ENCODE peak calls at places on chromosome 14, in seven cellular contexts. O is glutamatergic neuron; W is stimulated activated CD8-positive, alpha-beta memory T cell treated with anti-CD3 and anti-CD28 coated beads, Interleukin-12 subunit alpha, Interleukin-12 subunit beta, amount 100 ng/mL, for 4 hours; E is hepatic stellate cell; Q is GM20000; D is HFFc6; I is CD8-positive, alpha-beta memory T cell. A is an unnamed sample.

GRCh38 chr14:65703996-65704395 is 291.5 kb downstream of the FUT8 start:
- DNase-seq in O (no peak), W (no peak), E (no peak), Q (no peak), D (no peak), I (no peak), A (peak; percentile 7)

GRCh38 chr14:67541448-67542387 is 8.6 kb downstream of the PLEKHH1 start:
- DNase-seq in O (no peak), W (no peak), E (no peak), Q (no peak), D (no peak), I (no peak), A (no peak)

GRCh38 chr14:94132285-94132887 is 3.0 kb upstream of the IFI27L2 start:
- DNase-seq in O (peak; percentile 46), W (no peak), E (peak; percentile 49), Q (peak; percentile 58), D (peak; percentile 61), I (peak; percentile 49), A (peak; percentile 85)

GRCh38 chr14:55077155-55077554 is 25.7 kb downstream of the MAPK1IP1L start:
- DNase-seq in O (no peak), W (no peak), E (no peak), Q (no peak), D (peak; percentile 38), I (no peak), A (no peak)

GRCh38 chr14:104665663-104666522 is 23.5 kb upstream of the INF2 start:
- DNase-seq in O (no peak), W (no peak), E (no peak), Q (no peak), D (no peak), I (peak; percentile 44), A (no peak)

GRCh38 chr14:105157872-105158271 is 10.7 kb downstream of the JAG2 start:
- DNase-seq in O (no peak), W (no peak), E (no peak), Q (no peak), D (no peak), I (no peak), A (no peak)

GRCh38 chr14:100102156-100102785 is 37.0 kb downstream of the EVL start:
- DNase-seq in O (no peak), W (no peak), E (no peak), Q (no peak), D (no peak), I (no peak), A (no peak)

GRCh38 chr14:67928375-67928774 is 108.8 kb downstream of the RAD51B start:
- DNase-seq in O (no peak), W (no peak), E (no peak), Q (no peak), D (no peak), I (no peak), A (no peak)

GRCh38 chr14:67962215-67962644 is 142.7 kb downstream of the RAD51B start:
- DNase-seq in O (no peak), W (no peak), E (no peak), Q (peak; percentile 53), D (no peak), I (no peak), A (no peak)

GRCh38 chr14:72387727-72388126 is 455.5 kb downstream of the RGS6 start:
- DNase-seq in O (no peak), W (no peak), E (no peak), Q (no peak), D (no peak), I (no peak), A (no peak)

GRCh38 chr14:40368314-40368713 is 936.1 kb upstream of the FBXO33 start:
- DNase-seq in O (no peak), W (no peak), E (no peak), Q (no peak), D (no peak), I (no peak), A (no peak)